ENCODE peak calls at places on chromosome 3, in five cellular contexts. U is PC-9, Q is IMR-90, S is tibial artery, O is lower lobe of right lung. H is an unnamed sample.

GRCh38 chr3:135874035-135874434 is 91.5 kb upstream of the PPP2R3A start:
- DNase-seq in U (no peak), Q (no peak), S (no peak), O (no peak), H (no peak)

GRCh38 chr3:155912574-155913190 is 42.2 kb downstream of the GMPS start:
- DNase-seq in U (no peak), Q (peak), S (no peak), O (no peak), H (no peak)

GRCh38 chr3:120013481-120013880 is 80.8 kb downstream of the GSK3B start:
- DNase-seq in U (no peak), Q (peak), S (no peak), O (no peak), H (no peak)

GRCh38 chr3:155619118-155619915 is 125.6 kb downstream of the PLCH1 start:
- DNase-seq in U (no peak), Q (no peak), S (no peak), O (no peak), H (no peak)

GRCh38 chr3:142888484-142889262 is at the start of gene PCOLCE2:
- DNase-seq in U (no peak), Q (no peak), S (peak), O (peak), H (no peak)

GRCh38 chr3:123635220-123635619 is 50.4 kb upstream of the HACD2 start:
- DNase-seq in U (peak), Q (peak), S (no peak), O (no peak), H (no peak)

GRCh38 chr3:33074217-33075067 is 22.5 kb downstream of the GLB1 start:
- DNase-seq in U (peak), Q (peak), S (peak), O (peak), H (no peak)

GRCh38 chr3:160830792-160831191 is 74.8 kb downstream of the PPM1L start:
- DNase-seq in U (no peak), Q (no peak), S (no peak), O (no peak), H (no peak)

GRCh38 chr3:137762674-137763593 is 1.2 kb upstream of the SOX14 start:
- DNase-seq in U (no peak), Q (no peak), S (no peak), O (no peak), H (no peak)

GRCh38 chr3:98824256-98824655 is 61.1 kb downstream of the ST3GAL6 start:
- DNase-seq in U (no peak), Q (no peak), S (no peak), O (no peak), H (no peak)

GRCh38 chr3:139561959-139562676 is 22.6 kb upstream of the RBP1 start:
- DNase-seq in U (peak), Q (peak), S (no peak), O (no peak), H (no peak)

GRCh38 chr3:61808526-61808925 is 247.2 kb downstream of the PTPRG start:
- DNase-seq in U (no peak), Q (no peak), S (peak), O (no peak), H (no peak)

GRCh38 chr3:179166561-179167201 is 18.5 kb downstream of the PIK3CA start:
- DNase-seq in U (no peak), Q (no peak), S (no peak), O (no peak), H (no peak)

GRCh38 chr3:57963811-57964346 is 44.3 kb upstream of the FLNB start:
- DNase-seq in U (no peak), Q (no peak), S (no peak), O (no peak), H (no peak)

GRCh38 chr3:75001330-75001729 is 386.9 kb upstream of the CNTN3 start:
- DNase-seq in U (no peak), Q (peak), S (no peak), O (no peak), H (no peak)
- TF ChIP-seq CTCF in U (peak), Q (peak), S (peak), O (peak), H (no peak)

GRCh38 chr3:194964809-194965208 is 279.1 kb downstream of the FAM43A start:
- DNase-seq in U (no peak), Q (no peak), S (no peak), O (no peak), H (no peak)

GRCh38 chr3:194971009-194971408 is 285.3 kb downstream of the FAM43A start:
- DNase-seq in U (no peak), Q (no peak), S (no peak), O (no peak), H (no peak)

GRCh38 chr3:194970066-194970465 is 284.4 kb downstream of the FAM43A start:
- DNase-seq in U (no peak), Q (no peak), S (no peak), O (no peak), H (no peak)

GRCh38 chr3:194971965-194972364 is 286.3 kb downstream of the FAM43A start:
- DNase-seq in U (no peak), Q (no peak), S (no peak), O (no peak), H (no peak)

DNA sequence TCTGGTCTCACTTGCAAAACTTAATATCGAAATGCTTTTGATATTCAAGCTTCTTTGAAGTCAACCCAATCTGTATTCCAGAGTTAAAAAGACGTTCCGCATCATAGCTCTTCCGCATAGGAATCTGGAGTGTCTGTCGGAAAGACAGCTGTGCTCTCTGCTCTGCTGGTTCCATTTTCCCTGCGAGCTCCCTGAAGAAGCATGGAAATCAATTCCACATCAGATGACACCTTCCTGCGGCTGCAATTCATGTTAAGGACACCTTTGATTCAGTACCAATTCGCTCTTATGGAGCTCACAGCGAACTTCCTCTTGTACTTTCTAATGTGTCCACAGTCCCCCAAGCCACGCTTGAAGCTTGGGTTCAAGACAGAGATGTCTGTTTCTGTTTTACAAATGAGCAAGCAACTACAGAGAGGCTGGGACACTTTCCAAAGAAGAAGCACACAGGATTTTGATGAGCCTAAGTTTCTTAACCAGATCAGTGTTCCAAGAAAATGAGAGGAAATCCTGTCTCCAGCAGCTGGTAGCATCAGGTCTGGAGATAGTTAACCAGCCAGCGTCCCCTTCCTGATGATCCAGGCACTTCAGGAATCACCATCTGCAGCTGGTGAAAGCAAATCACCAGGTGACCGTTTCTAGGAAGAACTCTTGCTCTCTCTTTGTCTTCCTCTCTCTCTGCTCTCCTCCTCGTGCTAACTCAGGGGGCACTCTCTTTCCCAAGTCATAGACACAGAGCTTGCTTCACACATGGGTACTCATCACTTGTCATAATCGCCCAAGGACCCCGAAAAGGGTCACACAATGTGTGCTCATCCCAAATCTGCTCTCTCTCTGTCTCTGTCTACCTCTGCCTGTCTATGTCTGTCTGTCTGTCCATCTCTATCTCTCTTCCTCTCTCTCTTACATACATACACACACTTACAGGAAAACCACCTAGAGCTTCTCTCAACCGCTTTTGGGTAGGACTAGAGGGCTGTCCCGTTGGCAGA is 281.7 kb downstream of the FAM43A start:
- DNase-seq in U (no peak), Q (no peak), S (no peak), O (no peak), H (no peak)
- TF ChIP-seq CTCF in U (no peak), Q (no peak), S (no peak), O (no peak), H (no peak)

GRCh38 chr3:145716519-145716918 is 444.5 kb downstream of the PLOD2 start:
- DNase-seq in U (no peak), Q (no peak), S (no peak), O (no peak), H (no peak)
- TF ChIP-seq CTCF in U (no peak), Q (no peak), S (no peak), O (no peak), H (no peak)

DNA sequence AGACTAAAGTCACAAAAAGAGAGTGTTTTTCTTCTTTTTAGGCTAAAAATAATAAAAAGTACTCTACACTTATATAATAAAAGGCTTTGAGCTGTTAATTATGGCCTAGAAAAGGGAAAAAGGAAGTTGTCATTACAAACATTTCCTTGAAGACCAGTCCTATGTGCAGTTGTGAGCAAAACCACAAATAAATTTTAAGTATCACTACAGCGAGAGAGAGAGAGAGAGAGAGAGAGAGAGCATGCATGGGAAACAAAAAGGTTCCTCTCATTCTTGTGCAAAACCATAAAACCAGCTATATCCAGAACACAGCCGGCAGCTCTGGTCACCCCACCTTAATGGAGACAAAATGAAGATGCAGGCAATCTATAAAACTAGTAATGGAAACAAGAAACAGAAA is 33.6 kb downstream of the HEG1 start:
- DNase-seq in U (no peak), Q (no peak), S (no peak), O (no peak), H (no peak)
- TF ChIP-seq CTCF in U (no peak), Q (no peak), S (no peak), O (no peak), H (no peak)